ENCODE peak calls at places on chromosomes 1 and 21, in nine cellular contexts. D is GM04504, H is RPMI7951, Q is tibial artery, O is lower lobe of right lung, Y is bronchial epithelial cell, U is glutamatergic neuron, R is T-cell, P is activated gamma-delta T cell treated with Interleukin-2 at 50 U/mL for 16 hours. W is an unnamed sample.

GRCh38 chr1:219031821-219032220 is 141.9 kb upstream of the LYPLAL1 start:
- DNase-seq in D (no peak), H (no peak), Q (no peak), O (no peak), Y (peak), U (no peak), R (no peak), P (no peak), W (no peak)

GRCh38 chr1:216600730-216601426 is 122.4 kb downstream of the ESRRG start:
- DNase-seq in D (peak), H (peak), Q (peak), O (peak), Y (peak), U (peak), R (no peak), P (no peak), W (peak)

GRCh38 chr1:218537131-218537904 is 192.2 kb downstream of the TGFB2 start:
- DNase-seq in D (peak), H (no peak), Q (no peak), O (no peak), Y (peak), U (no peak), R (no peak), P (no peak), W (no peak)

GRCh38 chr1:32220746-32221580 is 1.2 kb downstream of the TMEM234 start:
- DNase-seq in D (no peak), H (no peak), Q (no peak), O (no peak), Y (no peak), U (no peak), R (no peak), P (no peak), W (no peak)

GRCh38 chr1:115668579-115668978 is 26.8 kb downstream of the VANGL1 start:
- DNase-seq in D (no peak), H (peak), Q (no peak), O (no peak), Y (peak), U (no peak), R (no peak), P (no peak), W (no peak)

GRCh38 chr1:181506563-181507353 is 23.4 kb downstream of the CACNA1E start:
- DNase-seq in D (no peak), H (no peak), Q (no peak), O (no peak), Y (no peak), U (no peak), R (no peak), P (no peak), W (no peak)

GRCh38 chr1:209565759-209566678 is 17.5 kb upstream of the CAMK1G start:
- DNase-seq in D (peak), H (peak), Q (peak), O (peak), Y (peak), U (peak), R (peak), P (peak), W (peak)

GRCh38 chr1:120179420-120180348 is 3.4 kb upstream of the SEC22B start:
- DNase-seq in D (no peak), H (peak), Q (no peak), O (no peak), Y (peak), U (peak), R (no peak), P (no peak), W (no peak)

GRCh38 chr1:153860285-153860684 is 62.5 kb downstream of the GATAD2B start:
- DNase-seq in D (no peak), H (no peak), Q (no peak), O (no peak), Y (no peak), U (no peak), R (no peak), P (no peak), W (no peak)

GRCh38 chr1:114219247-114219872 is 65.7 kb upstream of the SYT6 start:
- DNase-seq in D (no peak), H (peak), Q (no peak), O (no peak), Y (no peak), U (no peak), R (no peak), P (no peak), W (no peak)

GRCh38 chr1:212157252-212157651 is 121.7 kb downstream of the DTL start:
- DNase-seq in D (no peak), H (no peak), Q (no peak), O (no peak), Y (peak), U (no peak), R (no peak), P (no peak), W (no peak)

GRCh38 chr1:150551784-150552691 is 2.8 kb downstream of the ADAMTSL4 start:
- DNase-seq in D (peak), H (peak), Q (peak), O (peak), Y (peak), U (no peak), R (no peak), P (no peak), W (peak)

GRCh38 chr1:27015260-27015659 is 2.6 kb upstream of the TENT5B start:
- DNase-seq in D (no peak), H (no peak), Q (no peak), O (no peak), Y (no peak), U (no peak), R (no peak), P (no peak), W (no peak)

GRCh38 chr21:17673261-17674020 is 60.7 kb upstream of the BTG3 start:
- DNase-seq in D (peak), H (peak), Q (no peak), O (no peak), Y (peak), U (no peak), R (no peak), P (no peak), W (no peak)

GRCh38 chr1:201807958-201808632 is 20.9 kb upstream of the IPO9 start:
- DNase-seq in D (no peak), H (no peak), Q (no peak), O (no peak), Y (no peak), U (no peak), R (no peak), P (no peak), W (no peak)

GRCh38 chr1:63865561-63865960 is 91.7 kb downstream of the ROR1 start:
- DNase-seq in D (no peak), H (no peak), Q (no peak), O (no peak), Y (no peak), U (no peak), R (no peak), P (no peak), W (no peak)

GRCh38 chr1:179937668-179938259 is 16.8 kb upstream of the CEP350 start:
- DNase-seq in D (no peak), H (no peak), Q (no peak), O (no peak), Y (no peak), U (no peak), R (no peak), P (no peak), W (no peak)

GRCh38 chr1:225888898-225889690 is at the start of gene LEFTY1:
- DNase-seq in D (no peak), H (no peak), Q (no peak), O (peak), Y (no peak), U (peak), R (no peak), P (no peak), W (no peak)

W was measured in sciatic nerve.